ENCODE peak calls at places on chromosomes 5 and 9, in five cellular contexts. L, W, F, I and J are unnamed samples.

GRCh38 chr5:72503888-72504491 is 3.2 kb downstream of the ZNF366 start:
- DNase-seq in F (peak; percentile 91), I (no peak), W (no peak), L (no peak), J (no peak)

GRCh38 chr5:8633706-8634105 is 764.8 kb downstream of the MTRR start:
- DNase-seq in I (no peak), W (no peak), F (peak; percentile 66), L (no peak), J (no peak)

GRCh38 chr9:5529683-5530221 is 19.4 kb downstream of the PDCD1LG2 start:
- DNase-seq in F (peak; percentile 60), I (no peak), L (no peak), W (no peak), J (no peak)

GRCh38 chr9:114238919-114239879 is 83.7 kb upstream of the ORM1 start:
- DNase-seq in W (no peak), I (no peak), L (peak; percentile 46), F (peak; percentile 20), J (no peak)

GRCh38 chr5:32504923-32505596 is 60.5 kb upstream of the ZFR start:
- DNase-seq in W (no peak), I (no peak), L (no peak), F (peak; percentile 59), J (no peak)

GRCh38 chr9:114060711-114061110 is 17.4 kb downstream of the AMBP start:
- DNase-seq in I (no peak), F (no peak), L (no peak), W (no peak), J (no peak)

GRCh38 chr9:21833090-21833801 is 30.8 kb downstream of the MTAP start:
- DNase-seq in L (no peak), F (no peak), I (no peak), W (no peak), J (no peak)

GRCh38 chr9:109600142-109600541 is 102.0 kb upstream of the PTPN3 start:
- DNase-seq in I (no peak), F (peak; percentile 91), W (no peak), L (no peak), J (no peak)

GRCh38 chr5:21398511-21398910 is 1410.5 kb upstream of the CDH18 start:
- DNase-seq in I (no peak), L (no peak), W (no peak), F (no peak), J (no peak)

GRCh38 chr9:93089481-93089991 is 6.5 kb upstream of the CARD19 start:
- DNase-seq in W (no peak), I (no peak), L (no peak), F (no peak), J (no peak)

GRCh38 chr9:137012694-137013570 is 15.1 kb downstream of the ABCA2 start:
- DNase-seq in L (no peak), F (no peak), I (no peak), W (no peak), J (no peak)

GRCh38 chr5:105952875-105953274 is 1717.9 kb downstream of the EFNA5 start:
- DNase-seq in W (no peak), F (no peak), L (no peak), I (no peak), J (no peak)

GRCh38 chr5:164860896-164861295 is 1355.5 kb downstream of the MAT2B start:
- DNase-seq in L (no peak), W (no peak), F (no peak), I (no peak), J (no peak)

GRCh38 chr9:75168270-75169185 is 80.2 kb downstream of the OSTF1 start:
- DNase-seq in F (peak; percentile 70), L (no peak), W (no peak), I (no peak), J (no peak)

GRCh38 chr5:37875051-37875787 is 35.4 kb upstream of the GDNF start:
- DNase-seq in L (no peak), I (no peak), W (no peak), F (peak; percentile 79), J (no peak)

GRCh38 chr9:96651626-96652025 is 3.5 kb downstream of the PRXL2C start:
- DNase-seq in L (peak; percentile 48), F (peak; percentile 27), W (no peak), I (peak; percentile 69), J (no peak)

GRCh38 chr5:148619484-148619883 is 34.8 kb downstream of the HTR4 start:
- DNase-seq in W (no peak), L (no peak), F (no peak), I (no peak), J (no peak)

GRCh38 chr5:34516166-34516565 is 140.0 kb upstream of the RAI14 start:
- DNase-seq in I (no peak), W (no peak), F (no peak), L (no peak), J (no peak)

GRCh38 chr9:108813951-108814601 is 41.7 kb downstream of the ACTL7B start:
- DNase-seq in L (no peak), W (no peak), F (peak; percentile 81), I (peak; percentile 65), J (no peak)

GRCh38 chr9:105055922-105056321 is 128.0 kb upstream of the ABCA1 start:
- DNase-seq in I (no peak), W (no peak), F (peak; percentile 51), L (no peak), J (no peak)

GRCh38 chr9:93861736-93862358 is 93.3 kb downstream of the BARX1 start:
- DNase-seq in F (no peak), L (no peak), W (no peak), I (no peak), J (no peak)

GRCh38 chr9:89444212-89444611 is 53.7 kb downstream of the SEMA4D start:
- DNase-seq in F (no peak), I (no peak), W (peak; percentile 64), L (no peak), J (peak; percentile 80)

GRCh38 chr5:109882546-109882945 is 192.8 kb downstream of the MAN2A1 start:
- DNase-seq in I (no peak), F (no peak), W (no peak), L (no peak), J (no peak)

GRCh38 chr9:104301770-104302169 is 202.3 kb upstream of the OR13F1 start:
- DNase-seq in W (no peak), F (peak; percentile 2), I (no peak), L (no peak), J (no peak)